ENCODE peak calls at places on chromosomes 12 and 14, in nine cellular contexts. One of them, this sample, is unnamed.

GRCh38 chr14:94767321-94767878 is 2.5 kb downstream of the GSC start:
- DNase-seq in heart left ventricle: no peak
- DNase-seq in neuronal stem cell: no peak
- DNase-seq in GM19239: no peak
- DNase-seq in WERI-Rb-1: no peak
- DNase-seq in astrocyte of the hippocampus: peak; percentile 20
- DNase-seq in endothelial cell: no peak
- DNase-seq in caudate nucleus: no peak
- DNase-seq in NCI-H748 treated with DMSO at 0.1 percent for 48 hours: no peak
- DNase-seq in this sample: no peak

GRCh38 chr12:105393586-105393985 is 63.1 kb downstream of the C12orf75 start:
- DNase-seq in heart left ventricle: no peak
- DNase-seq in neuronal stem cell: no peak
- DNase-seq in GM19239: no peak
- DNase-seq in WERI-Rb-1: no peak
- DNase-seq in astrocyte of the hippocampus: peak; percentile 59
- DNase-seq in endothelial cell: no peak
- DNase-seq in caudate nucleus: no peak
- DNase-seq in NCI-H748 treated with DMSO at 0.1 percent for 48 hours: no peak
- DNase-seq in this sample: no peak

GRCh38 chr12:117384735-117385134 is 23.3 kb upstream of the NOS1 start:
- DNase-seq in heart left ventricle: no peak
- DNase-seq in neuronal stem cell: no peak
- DNase-seq in GM19239: no peak
- DNase-seq in WERI-Rb-1: no peak
- DNase-seq in astrocyte of the hippocampus: no peak
- DNase-seq in endothelial cell: no peak
- DNase-seq in caudate nucleus: no peak
- DNase-seq in NCI-H748 treated with DMSO at 0.1 percent for 48 hours: no peak
- DNase-seq in this sample: no peak

GRCh38 chr12:100708591-100708990 is 86.0 kb upstream of the ANO4 start:
- DNase-seq in heart left ventricle: no peak
- DNase-seq in neuronal stem cell: no peak
- DNase-seq in GM19239: no peak
- DNase-seq in WERI-Rb-1: no peak
- DNase-seq in astrocyte of the hippocampus: no peak
- DNase-seq in endothelial cell: no peak
- DNase-seq in caudate nucleus: no peak
- DNase-seq in NCI-H748 treated with DMSO at 0.1 percent for 48 hours: no peak
- DNase-seq in this sample: no peak

GRCh38 chr14:49946320-49947141 is 53.6 kb downstream of the ARF6 start:
- DNase-seq in heart left ventricle: no peak
- DNase-seq in neuronal stem cell: no peak
- DNase-seq in GM19239: no peak
- DNase-seq in WERI-Rb-1: no peak
- DNase-seq in astrocyte of the hippocampus: peak; percentile 90
- DNase-seq in endothelial cell: no peak
- DNase-seq in caudate nucleus: no peak
- DNase-seq in NCI-H748 treated with DMSO at 0.1 percent for 48 hours: peak; percentile 82
- DNase-seq in this sample: peak; percentile 11

GRCh38 chr12:71456990-71457389 is 17.4 kb downstream of the LGR5 start:
- DNase-seq in heart left ventricle: no peak
- DNase-seq in neuronal stem cell: no peak
- DNase-seq in GM19239: no peak
- DNase-seq in WERI-Rb-1: no peak
- DNase-seq in astrocyte of the hippocampus: no peak
- DNase-seq in endothelial cell: no peak
- DNase-seq in caudate nucleus: no peak
- DNase-seq in NCI-H748 treated with DMSO at 0.1 percent for 48 hours: no peak
- DNase-seq in this sample: no peak

GRCh38 chr12:69266045-69266635 is 26.8 kb downstream of the CPSF6 start:
- DNase-seq in heart left ventricle: no peak
- DNase-seq in neuronal stem cell: no peak
- DNase-seq in GM19239: no peak
- DNase-seq in WERI-Rb-1: no peak
- DNase-seq in astrocyte of the hippocampus: peak; percentile 10
- DNase-seq in endothelial cell: no peak
- DNase-seq in caudate nucleus: no peak
- DNase-seq in NCI-H748 treated with DMSO at 0.1 percent for 48 hours: no peak
- DNase-seq in this sample: no peak

GRCh38 chr14:97077253-97077653 is 280.1 kb downstream of the VRK1 start:
- DNase-seq in heart left ventricle: peak; percentile 63
- DNase-seq in neuronal stem cell: no peak
- DNase-seq in GM19239: no peak
- DNase-seq in WERI-Rb-1: no peak
- DNase-seq in astrocyte of the hippocampus: peak; percentile 97
- DNase-seq in endothelial cell: no peak
- DNase-seq in caudate nucleus: no peak
- DNase-seq in NCI-H748 treated with DMSO at 0.1 percent for 48 hours: no peak
- DNase-seq in this sample: no peak

GRCh38 chr14:99562848-99563748 is 40.9 kb downstream of the CCDC85C start:
- DNase-seq in heart left ventricle: peak; percentile 91
- DNase-seq in neuronal stem cell: peak; percentile 82
- DNase-seq in GM19239: no peak
- DNase-seq in WERI-Rb-1: peak; percentile 98
- DNase-seq in astrocyte of the hippocampus: peak; percentile 96
- DNase-seq in endothelial cell: peak; percentile 80
- DNase-seq in caudate nucleus: peak; percentile 54
- DNase-seq in NCI-H748 treated with DMSO at 0.1 percent for 48 hours: peak; percentile 43
- DNase-seq in this sample: peak; percentile 48

GRCh38 chr12:105775351-105775750 is 363.4 kb downstream of the NUAK1 start:
- DNase-seq in heart left ventricle: no peak
- DNase-seq in neuronal stem cell: no peak
- DNase-seq in GM19239: no peak
- DNase-seq in WERI-Rb-1: no peak
- DNase-seq in astrocyte of the hippocampus: peak; percentile 40
- DNase-seq in endothelial cell: no peak
- DNase-seq in caudate nucleus: no peak
- DNase-seq in NCI-H748 treated with DMSO at 0.1 percent for 48 hours: no peak
- DNase-seq in this sample: no peak

GRCh38 chr12:62259311-62259992 is 752 bp upstream of the USP15 start:
- DNase-seq in heart left ventricle: no peak
- DNase-seq in neuronal stem cell: no peak
- DNase-seq in GM19239: no peak
- DNase-seq in WERI-Rb-1: no peak
- DNase-seq in astrocyte of the hippocampus: no peak
- DNase-seq in endothelial cell: no peak
- DNase-seq in caudate nucleus: no peak
- DNase-seq in NCI-H748 treated with DMSO at 0.1 percent for 48 hours: peak; percentile 73
- DNase-seq in this sample: no peak

This sample was measured in occipital lobe.